ENCODE peak calls at places on chromosome 20, in nine cellular contexts. J is tibial artery, O is right atrium auricular region, M is right lobe of liver, X is neural crest cell, Q is A549, P is lung, U is heart right ventricle, C is mucosa of descending colon. L is an unnamed sample.

GRCh38 chr20:62677678-62678077 is 31.0 kb upstream of the NTSR1 start:
- DNase-seq in U (no peak), X (no peak), M (no peak), Q (no peak), C (no peak), P (no peak), J (no peak), O (no peak), L (no peak)

GRCh38 chr20:6388666-6389197 is 265.9 kb upstream of the FERMT1 start:
- DNase-seq in X (no peak), J (no peak), P (no peak), U (no peak), M (no peak), O (no peak), Q (no peak), C (no peak), L (no peak)

GRCh38 chr20:11173936-11174335 is 500.1 kb upstream of the JAG1 start:
- DNase-seq in M (no peak), C (no peak), U (no peak), O (no peak), Q (no peak), J (no peak), P (no peak), X (no peak), L (no peak)

GRCh38 chr20:5074050-5074674 is 45.6 kb downstream of the PCNA start:
- DNase-seq in Q (no peak), X (no peak), P (no peak), J (no peak), M (no peak), O (no peak), C (no peak), U (no peak), L (no peak)

GRCh38 chr20:36270744-36271638 is 34.7 kb downstream of the AAR2 start:
- DNase-seq in Q (no peak), O (no peak), C (no peak), M (no peak), P (no peak), U (no peak), X (no peak), J (no peak), L (no peak)

GRCh38 chr20:10594286-10594868 is 79.4 kb downstream of the JAG1 start:
- DNase-seq in P (no peak), J (no peak), Q (no peak), X (no peak), O (no peak), C (no peak), U (no peak), M (no peak), L (no peak)

GRCh38 chr20:5002077-5002413 is 735 bp upstream of the SLC23A2 start:
- DNase-seq in U (no peak), Q (no peak), C (no peak), P (no peak), X (no peak), O (no peak), M (no peak), J (no peak), L (no peak)

GRCh38 chr20:63751471-63752271 is 12.1 kb downstream of the SLC2A4RG start:
- DNase-seq in O (no peak), X (no peak), M (no peak), Q (no peak), J (no peak), U (no peak), P (no peak), C (peak), L (no peak)

GRCh38 chr20:61220131-61220530 is 31.9 kb upstream of the CDH4 start:
- DNase-seq in X (no peak), M (no peak), O (no peak), U (no peak), J (no peak), Q (no peak), P (no peak), C (no peak), L (no peak)

GRCh38 chr20:1537731-1538058 is 19.8 kb downstream of the SIRPD start:
- DNase-seq in J (peak), O (no peak), X (no peak), M (no peak), C (peak), U (peak), Q (no peak), P (peak), L (no peak)

GRCh38 chr20:10047427-10047826 is 12.6 kb downstream of the ANKEF1 start:
- DNase-seq in O (no peak), C (no peak), M (no peak), X (peak), J (no peak), U (no peak), Q (peak), P (no peak), L (no peak)

GRCh38 chr20:38728911-38729642 is 4.8 kb downstream of the SLC32A1 start:
- DNase-seq in O (no peak), Q (no peak), U (no peak), C (no peak), M (no peak), P (no peak), J (no peak), X (no peak), L (peak)

GRCh38 chr20:3595541-3595940 is 67.7 kb downstream of the GFRA4 start:
- DNase-seq in M (no peak), O (no peak), C (no peak), U (no peak), Q (no peak), P (no peak), X (no peak), J (no peak), L (no peak)

GRCh38 chr20:34768105-34768504 is 57.3 kb downstream of the NCOA6 start:
- DNase-seq in P (no peak), J (no peak), X (no peak), Q (no peak), U (no peak), O (no peak), M (no peak), C (no peak), L (no peak)

GRCh38 chr20:38751360-38751976 is 3.2 kb downstream of the ACTR5 start:
- DNase-seq in X (no peak), P (no peak), Q (peak), U (no peak), M (no peak), O (no peak), C (no peak), J (no peak), L (no peak)

GRCh38 chr20:36859282-36859555 is 16.7 kb upstream of the TLDC2 start:
- DNase-seq in Q (no peak), U (no peak), M (no peak), P (no peak), J (no peak), O (no peak), X (no peak), C (no peak), L (no peak)

GRCh38 chr20:20267685-20268429 is 100.0 kb upstream of the INSM1 start:
- DNase-seq in P (no peak), C (no peak), M (no peak), X (no peak), J (no peak), Q (no peak), U (peak), O (no peak), L (no peak)

GRCh38 chr20:10007747-10008146 is 27.0 kb upstream of the ANKEF1 start:
- DNase-seq in P (no peak), Q (no peak), O (no peak), U (no peak), C (no peak), M (no peak), J (no peak), X (no peak), L (no peak)

GRCh38 chr20:1371830-1372539 is 20.9 kb downstream of the FKBP1A start:
- DNase-seq in O (no peak), C (no peak), J (no peak), M (no peak), X (no peak), U (no peak), Q (no peak), P (no peak), L (no peak)

GRCh38 chr20:5061209-5061608 is 58.5 kb downstream of the PCNA start:
- DNase-seq in M (no peak), J (no peak), Q (peak), X (no peak), U (no peak), C (no peak), O (no peak), P (no peak), L (no peak)

GRCh38 chr20:1108437-1108920 is 9.9 kb upstream of the PSMF1 start:
- DNase-seq in P (peak), U (peak), J (no peak), M (peak), C (no peak), O (no peak), X (peak), Q (peak), L (peak)

GRCh38 chr20:46572181-46572580 is 21.7 kb upstream of the OCSTAMP start:
- DNase-seq in J (no peak), C (no peak), M (no peak), U (peak), P (no peak), X (no peak), O (no peak), Q (no peak), L (no peak)

GRCh38 chr20:48621256-48622078 is 206.3 kb downstream of the PREX1 start:
- DNase-seq in C (no peak), U (no peak), Q (peak), M (no peak), J (no peak), X (no peak), P (no peak), O (no peak), L (no peak)

GRCh38 chr20:31617432-31618104 is 12.5 kb downstream of the ID1 start:
- DNase-seq in M (no peak), C (no peak), X (no peak), J (no peak), Q (no peak), O (no peak), P (no peak), U (no peak), L (no peak)

GRCh38 chr20:47392015-47392720 is 35.7 kb upstream of the ZMYND8 start:
- DNase-seq in Q (peak), C (no peak), P (peak), O (peak), X (no peak), J (no peak), M (no peak), U (no peak), L (no peak)

GRCh38 chr20:44814937-44815336 is 4.6 kb upstream of the RIMS4 start:
- DNase-seq in U (no peak), X (no peak), J (no peak), Q (no peak), C (no peak), O (no peak), P (no peak), M (no peak), L (no peak)

GRCh38 chr20:63360850-63361497 is at the start of gene CHRNA4:
- DNase-seq in Q (no peak), M (no peak), J (no peak), O (no peak), C (no peak), U (peak), P (no peak), X (no peak), L (no peak)

GRCh38 chr20:32680544-32681174 is 6.9 kb upstream of the C20orf203 start:
- DNase-seq in C (no peak), J (no peak), X (no peak), Q (no peak), M (no peak), O (no peak), P (no peak), U (no peak), L (no peak)

GRCh38 chr20:62068997-62069396 is 3.3 kb upstream of the TAF4 start:
- DNase-seq in U (no peak), X (no peak), Q (no peak), M (no peak), O (no peak), C (no peak), P (no peak), J (no peak), L (no peak)

GRCh38 chr20:37384683-37385174 is 38.8 kb downstream of the SRC start:
- DNase-seq in C (peak), X (peak), P (peak), Q (peak), J (peak), O (no peak), U (peak), M (peak), L (no peak)

GRCh38 chr20:24670341-24670821 is 201.0 kb downstream of the SYNDIG1 start:
- DNase-seq in M (no peak), J (peak), C (peak), X (no peak), U (no peak), P (no peak), O (no peak), Q (no peak), L (no peak)

GRCh38 chr20:24668791-24669190 is 199.4 kb downstream of the SYNDIG1 start:
- DNase-seq in M (no peak), C (no peak), Q (no peak), U (no peak), J (peak), P (no peak), O (no peak), X (no peak), L (no peak)

GRCh38 chr20:24670981-24671380 is 201.6 kb downstream of the SYNDIG1 start:
- DNase-seq in C (peak), Q (no peak), M (no peak), U (no peak), P (no peak), J (peak), X (no peak), O (no peak), L (no peak)

GRCh38 chr20:24668384-24668702 is 198.9 kb downstream of the SYNDIG1 start:
- DNase-seq in O (no peak), U (no peak), C (no peak), J (peak), M (no peak), P (no peak), Q (no peak), X (no peak), L (no peak)

GRCh38 chr20:24669701-24670100 is 200.3 kb downstream of the SYNDIG1 start:
- DNase-seq in J (peak), U (no peak), Q (no peak), X (no peak), P (no peak), M (no peak), O (no peak), C (peak), L (no peak)
- TF ChIP-seq CTCF in J (no peak), U (no peak), Q (no peak), X (no peak), P (no peak), M (no peak), O (no peak), C (no peak), L (no peak)

GRCh38 chr20:16352321-16352720 is 220.9 kb downstream of the KIF16B start:
- DNase-seq in M (no peak), O (no peak), U (no peak), X (no peak), J (no peak), P (no peak), C (no peak), Q (no peak), L (no peak)
- TF ChIP-seq CTCF in M (no peak), O (no peak), U (no peak), X (no peak), J (no peak), P (no peak), C (no peak), Q (no peak), L (no peak)

GRCh38 chr20:57107208-57107607 is 159.2 kb downstream of the BMP7 start:
- DNase-seq in U (no peak), P (no peak), C (no peak), M (no peak), O (no peak), Q (no peak), J (no peak), X (no peak), L (no peak)

GRCh38 chr20:57108218-57108617 is 158.2 kb downstream of the BMP7 start:
- DNase-seq in X (no peak), U (no peak), M (no peak), O (no peak), J (no peak), C (no peak), Q (no peak), P (no peak), L (no peak)

GRCh38 chr20:57106692-57107091 is 159.7 kb downstream of the BMP7 start:
- DNase-seq in C (no peak), Q (no peak), J (no peak), M (no peak), O (no peak), U (no peak), P (no peak), X (no peak), L (no peak)

GRCh38 chr20:57109151-57109953 is 157.1 kb downstream of the BMP7 start:
- DNase-seq in U (no peak), Q (no peak), P (no peak), J (no peak), X (no peak), O (no peak), C (no peak), M (no peak), L (no peak)

DNA sequence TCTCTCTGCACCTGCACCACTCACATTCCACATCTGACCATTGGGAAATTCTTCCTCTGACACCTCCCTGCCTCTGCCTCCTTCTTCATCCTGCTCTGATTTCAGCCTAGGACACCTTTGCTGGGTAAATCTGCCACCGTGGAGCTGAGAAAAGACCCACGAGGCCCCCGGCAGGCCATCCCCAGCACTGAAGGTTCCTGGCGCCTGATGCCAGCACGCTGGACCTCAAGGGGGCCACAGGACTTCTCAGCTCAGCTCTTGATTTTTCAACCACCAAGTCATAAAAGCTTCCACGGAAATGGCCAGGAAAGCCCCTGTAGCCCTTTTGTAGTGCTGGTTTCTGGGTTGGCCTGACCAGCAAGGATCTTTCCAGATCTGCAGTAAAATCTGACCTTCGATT is 157.7 kb downstream of the BMP7 start:
- DNase-seq in J (no peak), O (no peak), M (no peak), X (no peak), C (no peak), P (no peak), U (no peak), Q (no peak), L (no peak)
- TF ChIP-seq CTCF in J (no peak), O (no peak), M (no peak), X (no peak), C (no peak), P (no peak), U (no peak), Q (no peak), L (no peak)

GRCh38 chr20:13302647-13303425 is 81.8 kb downstream of the ISM1 start:
- DNase-seq in P (no peak), Q (peak), C (no peak), O (no peak), J (no peak), M (peak), U (no peak), X (peak), L (no peak)
- TF ChIP-seq CTCF in P (peak), Q (peak), C (peak), O (peak), J (no peak), M (peak), U (peak), X (peak), L (peak)

GRCh38 chr20:22977047-22977785 is 57.9 kb upstream of the SSTR4 start:
- DNase-seq in J (no peak), Q (no peak), M (no peak), U (no peak), P (peak), C (no peak), X (no peak), O (peak), L (no peak)

GRCh38 chr20:22974354-22974753 is 60.8 kb upstream of the SSTR4 start:
- DNase-seq in M (no peak), U (no peak), J (no peak), P (no peak), Q (no peak), C (no peak), O (no peak), X (no peak), L (no peak)
- TF ChIP-seq CTCF in M (peak), U (no peak), J (no peak), P (no peak), Q (peak), C (no peak), O (no peak), X (peak), L (no peak)

DNA sequence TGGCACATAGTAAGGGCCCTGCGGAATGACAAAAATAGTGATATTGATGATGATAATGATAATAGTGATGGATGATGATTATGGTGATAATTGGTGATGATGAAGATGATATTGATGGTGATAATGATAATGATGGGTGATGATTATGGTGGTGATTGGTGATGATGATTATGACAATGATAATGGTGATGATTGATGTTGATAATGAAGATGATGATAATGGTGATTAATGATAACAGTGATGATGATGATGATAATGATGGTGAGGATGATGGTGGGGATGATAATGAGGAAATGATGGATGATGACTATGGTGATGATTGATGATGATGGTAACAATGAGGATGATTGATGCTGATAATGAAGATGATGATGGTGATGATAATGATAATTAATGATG is 48.9 kb downstream of the EDN3 start:
- DNase-seq in C (no peak), M (no peak), Q (no peak), P (no peak), O (no peak), J (no peak), U (no peak), X (no peak), L (no peak)
- TF ChIP-seq CTCF in C (no peak), M (no peak), Q (no peak), P (no peak), O (no peak), J (no peak), U (no peak), X (no peak), L (no peak)

DNA sequence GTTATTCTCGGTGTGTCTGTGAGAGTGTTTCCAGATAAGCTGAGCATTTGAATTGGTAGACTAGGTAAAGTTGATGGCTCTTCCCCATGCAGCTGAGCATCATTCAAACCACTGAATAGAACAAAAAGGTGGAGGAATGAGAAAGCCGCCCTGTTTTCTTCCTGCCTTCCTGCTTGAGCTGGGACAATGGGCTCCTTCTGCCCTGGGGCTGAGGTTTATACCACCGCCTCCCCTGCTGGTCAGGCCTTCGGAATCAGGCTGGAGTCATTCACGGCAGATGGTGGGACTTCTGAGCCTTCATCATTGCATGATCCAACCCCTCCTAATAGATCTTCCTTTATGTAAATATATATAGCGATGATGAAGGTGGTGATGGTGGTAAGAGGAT is 124.9 kb downstream of the ANKRD60 start:
- DNase-seq in O (no peak), M (no peak), Q (no peak), U (no peak), X (no peak), P (peak), J (no peak), C (no peak), L (no peak)
- TF ChIP-seq CTCF in O (no peak), M (no peak), Q (no peak), U (no peak), X (no peak), P (no peak), J (no peak), C (no peak), L (no peak)

GRCh38 chr20:42483694-42484303 is 705.9 kb downstream of the PTPRT start:
- DNase-seq in X (peak), M (no peak), P (no peak), C (no peak), U (peak), O (no peak), Q (no peak), J (no peak), L (no peak)
- TF ChIP-seq CTCF in X (peak), M (peak), P (no peak), C (no peak), U (peak), O (no peak), Q (no peak), J (no peak), L (peak)

GRCh38 chr20:57434390-57434700 is 43.1 kb downstream of the RBM38 start:
- DNase-seq in C (peak), Q (no peak), J (no peak), X (no peak), M (no peak), P (no peak), O (no peak), U (peak), L (no peak)
- TF ChIP-seq CTCF in C (no peak), Q (no peak), J (no peak), X (no peak), M (peak), P (no peak), O (no peak), U (no peak), L (peak)